ENCODE peak calls at places on chromosomes 6 and 20, in eight cellular contexts. P is cardiac fibroblast; G is activated naive CD4-positive, alpha-beta T cell treated with Interleukin-2 at 50 U/mL for 16 hours; B is AG08395; E is left cardiac atrium; N is esophagus squamous epithelium; O is NCI-H69; J is foreskin fibroblast. Q is an unnamed sample.

GRCh38 chr6:5997420-5998093 is 9.2 kb downstream of the NRN1 start:
- DNase-seq in N (no peak), E (peak), G (no peak), P (no peak), O (no peak), J (no peak), B (peak), Q (no peak)

GRCh38 chr6:80767808-80768207 is 661.3 kb downstream of the BCKDHB start:
- DNase-seq in O (no peak), G (no peak), B (peak), E (peak), J (peak), N (no peak), P (peak), Q (no peak)

GRCh38 chr20:31831211-31831610 is 12.1 kb downstream of the MYLK2 start:
- DNase-seq in G (no peak), E (no peak), B (no peak), O (no peak), J (no peak), P (no peak), N (no peak), Q (no peak)

GRCh38 chr6:27604986-27605385 is 132.1 kb upstream of the ZNF184 start:
- DNase-seq in J (peak), P (no peak), O (peak), B (no peak), G (no peak), N (no peak), E (no peak), Q (no peak)

GRCh38 chr6:62652692-62653328 is 366.8 kb upstream of the KHDRBS2 start:
- DNase-seq in N (no peak), O (peak), E (no peak), B (no peak), G (no peak), P (peak), J (peak), Q (no peak)

GRCh38 chr6:113359155-113360140 is 497.7 kb upstream of the MARCKS start:
- DNase-seq in G (no peak), O (peak), B (no peak), J (peak), N (no peak), P (peak), E (no peak), Q (peak)

GRCh38 chr20:63567382-63568169 is 6.5 kb downstream of the HELZ2 start:
- DNase-seq in B (no peak), E (peak), P (no peak), G (peak), O (no peak), J (no peak), N (no peak), Q (no peak)

GRCh38 chr6:16533721-16534136 is 227.5 kb downstream of the ATXN1 start:
- DNase-seq in O (no peak), N (no peak), P (no peak), J (no peak), E (no peak), G (no peak), B (no peak), Q (no peak)

GRCh38 chr20:54144847-54145246 is 28.9 kb downstream of the CYP24A1 start:
- DNase-seq in P (no peak), B (no peak), G (no peak), E (no peak), J (no peak), N (no peak), O (no peak), Q (no peak)

GRCh38 chr20:18272451-18272850 is 15.9 kb upstream of the ZNF133 start:
- DNase-seq in E (no peak), J (peak), O (peak), B (peak), G (no peak), N (no peak), P (peak), Q (peak)

GRCh38 chr6:35596448-35597442 is 84.0 kb upstream of the TULP1 start:
- DNase-seq in E (no peak), O (peak), G (no peak), P (peak), J (peak), N (no peak), B (peak), Q (no peak)

GRCh38 chr6:84522135-84522535 is 242.3 kb downstream of the TBX18 start:
- DNase-seq in J (peak), O (no peak), B (peak), E (peak), P (peak), G (no peak), N (no peak), Q (peak)

GRCh38 chr20:23152308-23152892 is 66.3 kb upstream of the CD93 start:
- DNase-seq in E (peak), B (peak), P (peak), G (no peak), N (no peak), J (peak), O (no peak), Q (no peak)

GRCh38 chr6:160055813-160056212 is 65.8 kb upstream of the SLC22A1 start:
- DNase-seq in N (no peak), E (no peak), P (no peak), B (no peak), J (peak), G (no peak), O (no peak), Q (no peak)

GRCh38 chr20:30485331-30486102 is 771.9 kb upstream of the DEFB115 start:
- DNase-seq in G (no peak), E (no peak), N (no peak), P (no peak), J (no peak), B (no peak), O (no peak), Q (no peak)

GRCh38 chr6:89357390-89357789 is 4.9 kb upstream of the UBE2J1 start:
- DNase-seq in G (no peak), E (no peak), B (no peak), J (no peak), O (peak), P (no peak), N (no peak), Q (no peak)

GRCh38 chr6:78984225-78984950 is 93.7 kb downstream of the PHIP start:
- DNase-seq in P (no peak), N (no peak), G (no peak), E (no peak), J (no peak), O (no peak), B (no peak), Q (no peak)

GRCh38 chr20:44491635-44492395 is 16.1 kb downstream of the TTPAL start:
- DNase-seq in B (peak), O (no peak), J (peak), G (no peak), N (no peak), E (no peak), P (peak), Q (no peak)

GRCh38 chr6:42417641-42418112 is 34.0 kb downstream of the TRERF1 start:
- DNase-seq in G (peak), P (peak), J (no peak), N (no peak), O (peak), E (no peak), B (no peak), Q (no peak)

GRCh38 chr6:36757206-36757605 is 59.6 kb downstream of the RAB44 start:
- DNase-seq in P (no peak), O (peak), G (peak), B (no peak), E (no peak), N (no peak), J (no peak), Q (no peak)

GRCh38 chr20:2738331-2738730 is 45.8 kb downstream of the EBF4 start:
- DNase-seq in G (no peak), N (no peak), O (no peak), P (no peak), J (no peak), B (no peak), E (no peak), Q (no peak)

GRCh38 chr20:10271470-10272219 is 53.0 kb downstream of the SNAP25 start:
- DNase-seq in N (no peak), E (no peak), P (no peak), B (no peak), O (no peak), G (no peak), J (peak), Q (no peak)

GRCh38 chr6:42292002-42292735 is 74.5 kb upstream of the MRPS10 start:
- DNase-seq in B (peak), O (no peak), P (peak), E (no peak), G (peak), N (no peak), J (peak), Q (no peak)

GRCh38 chr6:144150673-144151009 is 324 bp downstream of the STX11 start:
- DNase-seq in B (no peak), G (peak), P (peak), O (peak), N (no peak), E (peak), J (peak), Q (no peak)

GRCh38 chr6:128742900-128743299 is 140.0 kb upstream of the LAMA2 start:
- DNase-seq in E (no peak), P (no peak), B (no peak), J (no peak), O (no peak), G (no peak), N (no peak), Q (no peak)

GRCh38 chr6:90483116-90483839 is 103.6 kb downstream of the MAP3K7 start:
- DNase-seq in N (no peak), E (no peak), G (no peak), O (no peak), J (peak), B (peak), P (peak), Q (no peak)

GRCh38 chr6:114058435-114058834 is 87.5 kb upstream of the HDAC2 start:
- DNase-seq in G (no peak), E (no peak), P (no peak), N (no peak), J (no peak), B (no peak), O (no peak), Q (no peak)